ENCODE peak calls at places on chromosomes 12 and 14, in four cellular contexts. One of them, this sample, is unnamed.

GRCh38 chr12:15540025-15540424 is 217.7 kb downstream of the PTPRO start:
- DNase-seq in NCI-H1105 treated with DMSO at 0.1 percent for 48 hours: no peak
- DNase-seq in HT1080: no peak
- DNase-seq in LHCN-M2: no peak
- DNase-seq in this sample: no peak

GRCh38 chr12:43776498-43776897 is 17.7 kb downstream of the IRAK4 start:
- DNase-seq in NCI-H1105 treated with DMSO at 0.1 percent for 48 hours: peak; percentile 20
- DNase-seq in HT1080: peak; percentile 21
- DNase-seq in LHCN-M2: peak; percentile 12
- DNase-seq in this sample: peak; percentile 70

GRCh38 chr12:13339538-13339937 is 143.0 kb downstream of the EMP1 start:
- DNase-seq in NCI-H1105 treated with DMSO at 0.1 percent for 48 hours: no peak
- DNase-seq in HT1080: peak; percentile 97
- DNase-seq in LHCN-M2: peak; percentile 3
- DNase-seq in this sample: no peak

GRCh38 chr14:105448706-105449111 is 25.9 kb upstream of the CRIP2 start:
- DNase-seq in NCI-H1105 treated with DMSO at 0.1 percent for 48 hours: no peak
- DNase-seq in HT1080: peak; percentile 37
- DNase-seq in LHCN-M2: no peak
- DNase-seq in this sample: peak; percentile 37

GRCh38 chr12:40693503-40693863 is 1.2 kb downstream of the CNTN1 start:
- DNase-seq in NCI-H1105 treated with DMSO at 0.1 percent for 48 hours: peak; percentile 92
- DNase-seq in HT1080: no peak
- DNase-seq in LHCN-M2: no peak
- DNase-seq in this sample: no peak

GRCh38 chr12:78004451-78005093 is 173.9 kb downstream of the NAV3 start:
- DNase-seq in NCI-H1105 treated with DMSO at 0.1 percent for 48 hours: no peak
- DNase-seq in HT1080: no peak
- DNase-seq in LHCN-M2: peak; percentile 63
- DNase-seq in this sample: no peak

GRCh38 chr14:51581017-51581881 is 70.5 kb upstream of the FRMD6 start:
- DNase-seq in NCI-H1105 treated with DMSO at 0.1 percent for 48 hours: no peak
- DNase-seq in HT1080: peak; percentile 83
- DNase-seq in LHCN-M2: peak; percentile 69
- DNase-seq in this sample: peak; percentile 60

GRCh38 chr14:104094709-104095425 is 9.4 kb downstream of the ASPG start:
- DNase-seq in NCI-H1105 treated with DMSO at 0.1 percent for 48 hours: peak; percentile 50
- DNase-seq in HT1080: peak; percentile 46
- DNase-seq in LHCN-M2: peak; percentile 19
- DNase-seq in this sample: peak; percentile 25

GRCh38 chr14:35362911-35363374 is 41.6 kb downstream of the NFKBIA start:
- DNase-seq in NCI-H1105 treated with DMSO at 0.1 percent for 48 hours: no peak
- DNase-seq in HT1080: peak; percentile 34
- DNase-seq in LHCN-M2: peak; percentile 37
- DNase-seq in this sample: no peak

GRCh38 chr12:105946541-105946940 is 192.2 kb downstream of the NUAK1 start:
- DNase-seq in NCI-H1105 treated with DMSO at 0.1 percent for 48 hours: no peak
- DNase-seq in HT1080: no peak
- DNase-seq in LHCN-M2: no peak
- DNase-seq in this sample: no peak

GRCh38 chr12:7092229-7092985 is at the start of gene C1R:
- DNase-seq in NCI-H1105 treated with DMSO at 0.1 percent for 48 hours: peak; percentile 63
- DNase-seq in HT1080: peak; percentile 55
- DNase-seq in LHCN-M2: peak; percentile 88
- DNase-seq in this sample: peak; percentile 70

GRCh38 chr14:105836160-105836559 is 309.8 kb downstream of the TMEM121 start:
- DNase-seq in NCI-H1105 treated with DMSO at 0.1 percent for 48 hours: no peak
- DNase-seq in HT1080: no peak
- DNase-seq in LHCN-M2: no peak
- DNase-seq in this sample: no peak

GRCh38 chr12:125773033-125773432 is 707.8 kb downstream of the AACS start:
- DNase-seq in NCI-H1105 treated with DMSO at 0.1 percent for 48 hours: peak; percentile 12
- DNase-seq in HT1080: peak; percentile 59
- DNase-seq in LHCN-M2: peak; percentile 8
- DNase-seq in this sample: peak; percentile 68

GRCh38 chr14:89674906-89675305 is 257.9 kb upstream of the FOXN3 start:
- DNase-seq in NCI-H1105 treated with DMSO at 0.1 percent for 48 hours: no peak
- DNase-seq in HT1080: no peak
- DNase-seq in LHCN-M2: no peak
- DNase-seq in this sample: no peak

GRCh38 chr12:89862511-89863331 is 154.1 kb upstream of the ATP2B1 start:
- DNase-seq in NCI-H1105 treated with DMSO at 0.1 percent for 48 hours: no peak
- DNase-seq in HT1080: no peak
- DNase-seq in LHCN-M2: peak; percentile 47
- DNase-seq in this sample: no peak